ENCODE peak calls at places on chromosomes 2 and 18, in seven cellular contexts. I is H9, Y is H1, A is IMR-90, G is mesenchymal stem cell, U is neuronal stem cell, F is mesendoderm. N is an unnamed sample.

GRCh38 chr18:21454725-21455124 is 145.8 kb downstream of the ESCO1 start:
- DNase-seq in I (no peak), Y (no peak), A (no peak), G (no peak), U (no peak), F (peak), N (no peak)

GRCh38 chr2:102044235-102044920 is 52.6 kb downstream of the IL1R2 start:
- DNase-seq in I (no peak), Y (no peak), A (no peak), G (no peak), U (no peak), F (no peak), N (no peak)

GRCh38 chr2:46306320-46306719 is 9.1 kb downstream of the EPAS1 start:
- DNase-seq in I (no peak), Y (no peak), A (peak), G (peak), U (no peak), F (no peak), N (peak)

GRCh38 chr2:54331095-54331835 is 75.2 kb upstream of the TSPYL6 start:
- DNase-seq in I (no peak), Y (no peak), A (no peak), G (no peak), U (no peak), F (peak), N (no peak)

GRCh38 chr2:174768557-174768956 is 4.3 kb upstream of the CHRNA1 start:
- DNase-seq in I (no peak), Y (no peak), A (no peak), G (no peak), U (no peak), F (no peak), N (no peak)

GRCh38 chr2:223797811-223798721 is 39.3 kb downstream of the AP1S3 start:
- DNase-seq in I (no peak), Y (no peak), A (peak), G (peak), U (peak), F (peak), N (peak)

GRCh38 chr2:15840173-15840572 is 100.2 kb upstream of the MYCN start:
- DNase-seq in I (no peak), Y (no peak), A (no peak), G (no peak), U (no peak), F (no peak), N (peak)

GRCh38 chr2:100176925-100177324 is 34.5 kb upstream of the AFF3 start:
- DNase-seq in I (peak), Y (no peak), A (no peak), G (no peak), U (no peak), F (no peak), N (no peak)

GRCh38 chr18:32208012-32208411 is 18.2 kb downstream of the MEP1B start:
- DNase-seq in I (no peak), Y (no peak), A (no peak), G (no peak), U (no peak), F (no peak), N (no peak)

GRCh38 chr18:72541871-72542690 is 2.1 kb downstream of the CBLN2 start:
- DNase-seq in I (peak), Y (no peak), A (no peak), G (no peak), U (peak), F (peak), N (no peak)

GRCh38 chr2:152648336-152648735 is 68.9 kb downstream of the PRPF40A start:
- DNase-seq in I (no peak), Y (no peak), A (peak), G (peak), U (no peak), F (no peak), N (no peak)

GRCh38 chr2:54083440-54083839 is 32.0 kb upstream of the ACYP2 start:
- DNase-seq in I (no peak), Y (no peak), A (peak), G (peak), U (no peak), F (no peak), N (no peak)

GRCh38 chr2:6080837-6081541 is 388.8 kb downstream of the SOX11 start:
- DNase-seq in I (no peak), Y (no peak), A (no peak), G (no peak), U (no peak), F (no peak), N (no peak)

GRCh38 chr2:166127217-166128155 is at the start of gene SCN1A:
- DNase-seq in I (no peak), Y (no peak), A (peak), G (peak), U (peak), F (peak), N (no peak)

GRCh38 chr2:38095996-38096861 is 20.3 kb upstream of the CYP1B1 start:
- DNase-seq in I (no peak), Y (no peak), A (peak), G (peak), U (no peak), F (peak), N (peak)

GRCh38 chr18:79942786-79943607 is 8.5 kb downstream of the SLC66A2 start:
- DNase-seq in I (peak), Y (no peak), A (no peak), G (no peak), U (no peak), F (peak), N (no peak)

GRCh38 chr2:85994421-85994777 is 105.6 kb upstream of the ST3GAL5 start:
- DNase-seq in I (no peak), Y (no peak), A (no peak), G (no peak), U (no peak), F (no peak), N (no peak)

GRCh38 chr18:45670281-45670962 is 53.6 kb upstream of the SLC14A1 start:
- DNase-seq in I (no peak), Y (no peak), A (peak), G (peak), U (no peak), F (peak), N (no peak)

GRCh38 chr2:2075866-2076265 is 255.2 kb downstream of the MYT1L start:
- DNase-seq in I (no peak), Y (no peak), A (no peak), G (no peak), U (no peak), F (no peak), N (no peak)

GRCh38 chr2:109264595-109265328 is 135.8 kb downstream of the SH3RF3 start:
- DNase-seq in I (no peak), Y (no peak), A (peak), G (peak), U (no peak), F (no peak), N (no peak)

GRCh38 chr2:173997269-173997668 is 32.1 kb upstream of the SP3 start:
- DNase-seq in I (no peak), Y (no peak), A (peak), G (no peak), U (no peak), F (no peak), N (peak)

GRCh38 chr2:15793078-15793913 is 147.1 kb upstream of the MYCN start:
- DNase-seq in I (no peak), Y (no peak), A (no peak), G (no peak), U (no peak), F (no peak), N (no peak)

GRCh38 chr18:3906072-3906471 is 456.1 kb downstream of the TGIF1 start:
- DNase-seq in I (no peak), Y (no peak), A (no peak), G (no peak), U (no peak), F (no peak), N (no peak)

GRCh38 chr2:160301420-160301819 is 101.3 kb upstream of the ITGB6 start:
- DNase-seq in I (no peak), Y (no peak), A (peak), G (no peak), U (no peak), F (no peak), N (no peak)

GRCh38 chr18:41972067-41973000 is 17.3 kb downstream of the PIK3C3 start:
- DNase-seq in I (no peak), Y (no peak), A (no peak), G (no peak), U (no peak), F (no peak), N (no peak)

GRCh38 chr2:128413014-128413717 is 94.5 kb upstream of the HS6ST1 start:
- DNase-seq in I (peak), Y (no peak), A (no peak), G (no peak), U (no peak), F (no peak), N (no peak)

DNA sequence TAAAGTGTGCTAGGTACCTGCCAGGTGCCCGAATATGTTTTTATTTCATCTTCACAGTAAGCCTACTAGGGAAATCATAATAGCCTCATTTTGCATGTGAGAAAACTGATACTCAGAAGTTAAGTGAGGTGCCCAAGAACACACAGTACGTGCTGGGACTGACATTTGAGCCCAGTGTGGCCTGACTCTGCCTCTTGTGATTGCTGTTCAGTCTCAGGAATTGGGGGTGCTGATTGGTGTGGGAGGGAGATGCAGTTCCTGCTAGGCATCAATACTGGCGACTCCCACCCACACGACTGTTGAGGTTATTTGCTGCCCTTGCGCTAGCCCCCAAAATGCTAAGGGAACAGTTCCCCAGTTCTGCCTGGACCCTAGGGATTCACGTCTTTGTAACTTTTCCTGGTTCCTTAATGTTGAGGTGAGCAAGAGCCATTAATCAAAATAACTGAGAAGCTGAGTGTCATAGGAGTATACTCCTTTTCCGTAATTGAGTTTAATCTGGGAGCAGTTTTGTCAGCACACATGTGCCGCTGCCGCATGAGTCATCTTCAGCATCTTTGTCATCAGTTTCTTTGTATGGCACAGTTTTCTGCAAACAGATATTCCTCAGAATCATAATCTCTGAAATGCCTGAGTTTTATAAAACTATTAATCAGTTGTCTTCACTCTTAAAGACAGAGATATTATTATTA is 120.7 kb downstream of the NCK2 start:
- DNase-seq in I (no peak), Y (no peak), A (peak), G (peak), U (no peak), F (no peak), N (no peak)
- H3K4ac ChIP-seq in I (no peak), Y (no peak), A (peak), G (no peak), U (no peak), F (no peak), N (no peak)

DNA sequence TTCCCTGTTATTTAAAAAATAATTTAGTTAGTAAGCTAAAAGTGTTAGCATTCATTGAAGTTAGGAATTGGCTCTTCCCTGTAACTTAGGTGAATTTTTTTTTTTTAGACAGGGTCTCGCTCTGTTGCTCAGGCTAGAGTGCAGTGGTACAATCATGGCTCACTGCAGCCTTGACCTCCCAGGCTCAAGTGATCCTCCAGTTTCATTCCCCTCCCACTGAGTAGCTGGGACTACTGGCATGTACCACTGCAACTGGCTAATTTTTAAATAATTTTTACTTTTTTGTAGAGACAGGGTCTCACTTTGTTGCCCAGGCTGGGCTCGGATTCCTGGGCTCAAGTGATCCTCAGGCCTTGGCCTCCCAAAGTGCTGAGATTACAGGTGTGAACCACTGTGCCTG is 66.4 kb downstream of the CERS6 start:
- DNase-seq in I (no peak), Y (no peak), A (no peak), G (no peak), U (no peak), F (no peak), N (no peak)
- H3K4ac ChIP-seq in I (no peak), Y (no peak), A (no peak), G (no peak), U (no peak), F (no peak), N (no peak)

GRCh38 chr2:122205637-122206036 is 450.2 kb downstream of the TSN start:
- DNase-seq in I (no peak), Y (no peak), A (no peak), G (no peak), U (no peak), F (no peak), N (no peak)
- H3K4ac ChIP-seq in I (no peak), Y (no peak), A (no peak), G (no peak), U (no peak), F (no peak), N (no peak)

GRCh38 chr2:84654414-84654813 is 138.1 kb downstream of the DNAH6 start:
- DNase-seq in I (no peak), Y (no peak), A (no peak), G (no peak), U (no peak), F (no peak), N (no peak)
- H3K4ac ChIP-seq in I (no peak), Y (no peak), A (no peak), G (no peak), U (no peak), F (no peak), N (no peak)

DNA sequence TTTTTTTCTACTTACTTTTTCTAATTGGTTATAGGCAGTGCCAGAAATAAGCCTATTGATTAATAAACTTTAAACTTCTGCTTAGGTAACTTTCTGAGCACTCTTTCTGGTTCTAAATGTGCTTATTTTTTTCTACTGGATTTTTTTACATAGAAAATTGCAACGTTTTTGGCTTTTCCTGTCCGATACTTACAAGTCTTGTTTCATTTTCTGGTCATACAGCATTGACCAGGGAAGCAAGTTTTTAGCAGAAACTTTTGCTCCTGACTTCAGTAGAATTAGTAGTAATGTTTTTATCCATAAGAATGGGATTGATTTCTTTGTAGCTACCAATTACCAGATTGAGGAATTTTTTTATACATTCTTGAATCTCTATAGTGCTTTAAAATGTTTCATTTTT is 36.9 kb downstream of the NCKAP5 start:
- DNase-seq in I (no peak), Y (no peak), A (no peak), G (no peak), U (no peak), F (no peak), N (no peak)
- H3K4ac ChIP-seq in I (no peak), Y (no peak), A (no peak), G (no peak), U (no peak), F (no peak), N (no peak)

GRCh38 chr2:229571243-229571642 is 143.1 kb downstream of the DNER start:
- DNase-seq in I (no peak), Y (no peak), A (no peak), G (no peak), U (no peak), F (no peak), N (no peak)
- H3K4ac ChIP-seq in I (no peak), Y (no peak), A (no peak), G (no peak), U (no peak), F (no peak), N (no peak)

GRCh38 chr2:180021850-180022249 is 14.8 kb upstream of the CWC22 start:
- DNase-seq in I (no peak), Y (no peak), A (no peak), G (no peak), U (no peak), F (no peak), N (no peak)
- H3K4ac ChIP-seq in I (no peak), Y (no peak), A (no peak), G (no peak), U (no peak), F (no peak), N (no peak)